ENCODE peak calls at places on chromosomes 6 and 20, in five cellular contexts. K, J, X, Y and A are unnamed samples. For H3K4me1 and H3K27me3, the result is how much of the 10 kb centered on the place peaks cover.

GRCh38 chr6:128117916-128118315 is 217.1 kb upstream of the THEMIS start:
- DNase-seq in K (no peak), J (no peak), X (no peak), Y (no peak), A (no peak)

GRCh38 chr20:32443386-32443974 is 85.3 kb downstream of the ASXL1 start:
- DNase-seq in K (no peak), J (no peak), X (no peak), Y (no peak), A (no peak)

GRCh38 chr6:45650527-45651135 is 272.9 kb upstream of the SUPT3H start:
- DNase-seq in K (peak), J (no peak), X (no peak), Y (no peak), A (no peak)

GRCh38 chr6:104483225-104483834 is 376.4 kb downstream of the HACE1 start:
- DNase-seq in K (peak), J (no peak), X (no peak), Y (no peak), A (no peak)

GRCh38 chr6:161434921-161435411 is 161.1 kb upstream of the AGPAT4 start:
- DNase-seq in K (peak), J (no peak), X (no peak), Y (no peak), A (no peak)

GRCh38 chr20:40472905-40473304 is 216.1 kb downstream of the MAFB start:
- DNase-seq in K (no peak), J (no peak), X (no peak), Y (no peak), A (no peak)

GRCh38 chr6:44100088-44100550 is 27.1 kb downstream of the MRPL14 start:
- DNase-seq in K (peak), J (peak), X (no peak), Y (no peak), A (no peak)

GRCh38 chr6:32113386-32114352 is 4.5 kb upstream of the TNXB start:
- DNase-seq in K (peak), J (no peak), X (no peak), Y (no peak), A (no peak)

GRCh38 chr6:169156108-169156821 is 97.4 kb downstream of the THBS2 start:
- DNase-seq in K (no peak), J (no peak), X (no peak), Y (no peak), A (no peak)

GRCh38 chr6:114084327-114084890 is 113.5 kb upstream of the HDAC2 start:
- DNase-seq in K (no peak), J (no peak), X (no peak), Y (no peak), A (no peak)

GRCh38 chr20:23118144-23118543 is 32.0 kb upstream of the CD93 start:
- DNase-seq in K (no peak), J (no peak), X (no peak), Y (no peak), A (no peak)

GRCh38 chr6:43668151-43669028 is 19.2 kb downstream of the MRPS18A start:
- DNase-seq in K (peak), J (peak), X (peak), Y (no peak), A (no peak)

GRCh38 chr6:170186006-170186908 is 104.6 kb downstream of the DLL1 start:
- DNase-seq in K (no peak), J (no peak), X (no peak), Y (no peak), A (no peak)

GRCh38 chr20:7924692-7925091 is 15.6 kb downstream of the HAO1 start:
- DNase-seq in K (peak), J (no peak), X (no peak), Y (no peak), A (no peak)

GRCh38 chr6:109053285-109053684 is 41.4 kb downstream of the SESN1 start:
- DNase-seq in K (no peak), J (no peak), X (no peak), Y (no peak), A (no peak)

GRCh38 chr6:42140756-42141602 is 1.4 kb downstream of the C6orf132 start:
- DNase-seq in K (no peak), J (peak), X (no peak), Y (no peak), A (no peak)

GRCh38 chr6:132161283-132161682 is 210.1 kb upstream of the CCN2 start:
- DNase-seq in K (peak), J (no peak), X (no peak), Y (no peak), A (no peak)

GRCh38 chr20:46520976-46521579 is 7.7 kb upstream of the ZNF334 start:
- DNase-seq in K (peak), J (peak), X (peak), Y (no peak), A (no peak)

GRCh38 chr6:137156650-137157049 is 16.8 kb downstream of the IL22RA2 start:
- DNase-seq in K (no peak), J (no peak), X (no peak), Y (no peak), A (no peak)

GRCh38 chr20:24672886-24673677 is 203.7 kb downstream of the SYNDIG1 start:
- DNase-seq in K (peak), J (no peak), X (no peak), Y (no peak), A (no peak)

GRCh38 chr20:1840865-1841553 is 54.2 kb upstream of the SIRPA start:
- DNase-seq in K (no peak), J (no peak), X (no peak), Y (no peak), A (no peak)

GRCh38 chr20:3670511-3670910 is 7.3 kb upstream of the GFRA4 start:
- DNase-seq in K (peak), J (no peak), X (no peak), Y (no peak), A (no peak)

GRCh38 chr6:83511901-83512681 is at the start of gene PRSS35:
- DNase-seq in K (peak), J (peak), X (no peak), Y (no peak), A (no peak)

GRCh38 chr6:157688960-157689599 is 134.0 kb upstream of the SNX9 start:
- DNase-seq in K (peak), J (no peak), X (no peak), Y (no peak), A (no peak)

GRCh38 chr20:8627386-8628030 is 441.4 kb upstream of the PLCB4 start:
- DNase-seq in K (no peak), J (no peak), X (no peak), Y (no peak), A (no peak)

GRCh38 chr6:34463299-34463698 is 2.6 kb upstream of the PACSIN1 start:
- DNase-seq in K (no peak), J (no peak), X (no peak), Y (no peak), A (no peak)

GRCh38 chr6:24666097-24666615 is 543 bp downstream of the TDP2 start:
- DNase-seq in K (peak), J (peak), X (no peak), Y (no peak), A (no peak)

GRCh38 chr20:36471885-36472642 is 69.3 kb upstream of the MYL9 start:
- DNase-seq in K (no peak), J (no peak), X (no peak), Y (no peak), A (no peak)

GRCh38 chr20:36467076-36467999 is 74.0 kb upstream of the MYL9 start:
- DNase-seq in K (peak), J (peak), X (peak), Y (peak), A (no peak)

GRCh38 chr20:36468149-36469000 is 72.9 kb upstream of the MYL9 start:
- DNase-seq in K (no peak), J (peak), X (no peak), Y (no peak), A (no peak)

GRCh38 chr20:36470482-36471062 is 70.7 kb upstream of the MYL9 start:
- DNase-seq in K (no peak), J (no peak), X (no peak), Y (no peak), A (no peak)

DNA sequence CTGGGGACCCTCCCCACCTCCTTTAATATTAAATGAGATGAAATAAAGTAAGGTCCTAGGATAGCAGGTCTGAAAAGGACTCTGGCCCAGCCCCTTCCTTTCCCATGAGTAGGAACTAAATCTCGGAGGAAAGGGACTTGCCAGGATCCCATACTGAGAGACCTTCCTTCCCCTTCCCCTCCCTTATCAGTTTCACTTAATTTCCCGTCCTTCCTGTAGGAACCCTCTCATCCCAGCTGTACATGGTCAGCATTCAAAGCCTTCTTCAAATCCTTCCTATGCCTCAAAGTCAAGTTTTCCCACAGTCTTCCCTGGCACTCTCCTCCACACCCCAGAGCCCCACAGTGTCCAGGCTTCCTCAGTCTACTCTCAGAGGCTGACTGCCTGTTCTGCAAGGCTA is 71.3 kb upstream of the MYL9 start:
- DNase-seq in K (no peak), J (no peak), X (no peak), Y (no peak), A (no peak)
- H3K4me1 ChIP-seq in K (half or more), J (half or more), X (half or more), Y (half or more), A (half or more)

GRCh38 chr6:112251170-112251945 is 3.0 kb downstream of the LAMA4 start:
- DNase-seq in K (no peak), J (no peak), X (no peak), Y (no peak), A (no peak)

GRCh38 chr6:112253842-112254816 is at the start of gene LAMA4:
- DNase-seq in K (peak), J (peak), X (no peak), Y (no peak), A (no peak)

GRCh38 chr6:112252571-112253504 is 1.5 kb downstream of the LAMA4 start:
- DNase-seq in K (no peak), J (no peak), X (no peak), Y (no peak), A (no peak)

GRCh38 chr6:112254921-112255320 is 554 bp upstream of the LAMA4 start:
- DNase-seq in K (no peak), J (no peak), X (no peak), Y (no peak), A (no peak)

DNA sequence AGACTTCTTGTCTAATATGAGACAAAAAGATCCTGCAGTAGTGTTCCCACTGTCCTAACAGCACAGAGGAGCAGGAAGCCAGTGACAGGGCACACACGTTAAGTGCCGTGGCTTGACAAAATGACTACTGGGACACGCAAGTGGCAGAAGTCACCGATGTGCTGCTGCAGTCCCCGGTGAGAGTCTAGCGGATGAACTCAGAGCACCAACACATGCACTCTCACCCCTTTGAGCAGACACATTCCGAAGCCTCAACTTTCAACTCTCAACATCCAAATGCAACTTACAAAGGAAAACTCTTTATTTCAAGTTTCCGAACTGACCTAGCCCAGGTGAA is 894 bp downstream of the LAMA4 start:
- DNase-seq in K (peak), J (no peak), X (no peak), Y (no peak), A (no peak)
- H3K4me3 ChIP-seq in K (peak), J (peak), X (peak), Y (peak), A (peak)

DNA sequence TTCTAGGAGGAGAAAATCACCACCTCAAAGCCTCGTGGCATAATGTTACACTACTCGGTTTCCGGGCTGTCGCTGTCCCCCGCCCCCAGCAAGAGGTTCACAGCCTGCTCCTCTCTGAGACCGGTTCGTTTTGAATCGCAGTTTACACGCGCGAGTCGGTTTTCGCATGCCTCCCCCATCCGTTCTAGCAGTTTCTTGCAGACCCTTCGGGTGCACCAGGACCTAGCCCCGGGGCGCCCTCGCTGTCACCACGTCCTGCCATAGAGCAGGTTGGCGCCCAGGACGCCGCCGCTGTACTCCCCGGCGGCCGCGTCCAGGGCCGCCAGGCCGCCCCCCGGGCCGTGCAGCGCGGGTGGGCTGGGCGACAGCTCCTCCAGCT is 1.7 kb downstream of the NKX2-4 start:
- DNase-seq in K (no peak), J (peak), X (peak), Y (peak), A (no peak)
- H3K27me3 ChIP-seq in K (under half), J (half or more), X (half or more), Y (half or more), A (under half)

GRCh38 chr6:13763740-13764381 is 50.5 kb downstream of the MCUR1 start:
- DNase-seq in K (no peak), J (no peak), X (no peak), Y (no peak), A (no peak)
- H3K4me1 ChIP-seq in K (under half), J (under half), X (under half), Y (under half), A (under half)

GRCh38 chr20:43717616-43717995 is 9.2 kb downstream of the GTSF1L start:
- DNase-seq in K (no peak), J (no peak), X (no peak), Y (no peak), A (no peak)
- H3K4me3 ChIP-seq in K (no peak), J (no peak), X (no peak), Y (no peak), A (no peak)

GRCh38 chr20:64142546-64142945 is 21.7 kb upstream of the MYT1 start:
- DNase-seq in K (peak), J (no peak), X (no peak), Y (no peak), A (no peak)
- H3K27me3 ChIP-seq in K (under half), J (under half), X (under half), Y (under half), A (under half)

DNA sequence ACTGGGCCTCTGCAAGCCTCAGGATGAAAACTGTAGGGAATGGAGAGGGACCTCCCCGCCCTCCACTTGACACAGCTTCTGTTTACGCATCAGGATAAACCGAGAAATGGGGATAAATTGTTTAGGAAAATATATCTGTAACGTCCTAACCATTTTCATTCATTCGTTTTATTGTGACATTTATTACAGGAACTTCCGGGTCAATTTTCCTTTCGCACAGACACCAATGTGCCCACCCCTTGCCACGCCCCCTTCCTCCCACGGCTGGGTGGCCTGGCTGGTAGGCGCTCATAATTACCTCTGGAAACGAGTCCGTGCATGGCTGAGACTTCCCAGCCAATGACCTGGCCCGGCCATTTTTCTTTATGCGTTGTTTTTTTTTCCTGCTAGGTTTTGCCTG is 96.1 kb downstream of the BMP7 start:
- DNase-seq in K (no peak), J (no peak), X (no peak), Y (no peak), A (no peak)
- H3K4me1 ChIP-seq in K (under half), J (under half), X (under half), Y (under half), A (under half)

GRCh38 chr6:133746417-133746770 is 142.5 kb upstream of the TCF21 start:
- DNase-seq in K (no peak), J (no peak), X (no peak), Y (no peak), A (no peak)
- H3K4me3 ChIP-seq in K (no peak), J (no peak), X (no peak), Y (no peak), A (no peak)